ENCODE peak calls at places on chromosomes 2 and 18, in nine cellular contexts. One of them, this sample, is unnamed.

GRCh38 chr2:216108310-216108966 is 710 bp upstream of the XRCC5 start:
- DNase-seq in stimulated activated CD8-positive, alpha-beta memory T cell treated with anti-CD3 and anti-CD28 coated beads, Interleukin-2, amount 100 ng/mL, for 48 hours: no peak
- DNase-seq in bronchial epithelial cell: no peak
- DNase-seq in ELF-1: peak
- DNase-seq in neural crest cell: peak
- DNase-seq in NCI-H524: no peak
- DNase-seq in HEK293T: no peak
- DNase-seq in NCI-H774: no peak
- DNase-seq in posterior vena cava: no peak
- DNase-seq in this sample: no peak

GRCh38 chr2:400988-401679 is 113.2 kb upstream of the ALKAL2 start:
- DNase-seq in ELF-1: peak
- DNase-seq in bronchial epithelial cell: no peak
- DNase-seq in NCI-H774: no peak
- DNase-seq in stimulated activated CD8-positive, alpha-beta memory T cell treated with anti-CD3 and anti-CD28 coated beads, Interleukin-2, amount 100 ng/mL, for 48 hours: no peak
- DNase-seq in posterior vena cava: no peak
- DNase-seq in NCI-H524: no peak
- DNase-seq in neural crest cell: no peak
- DNase-seq in HEK293T: no peak
- DNase-seq in this sample: no peak

GRCh38 chr18:79781331-79781941 is 16.3 kb upstream of the KCNG2 start:
- DNase-seq in bronchial epithelial cell: no peak
- DNase-seq in ELF-1: no peak
- DNase-seq in stimulated activated CD8-positive, alpha-beta memory T cell treated with anti-CD3 and anti-CD28 coated beads, Interleukin-2, amount 100 ng/mL, for 48 hours: no peak
- DNase-seq in HEK293T: no peak
- DNase-seq in NCI-H774: no peak
- DNase-seq in neural crest cell: no peak
- DNase-seq in posterior vena cava: peak
- DNase-seq in NCI-H524: no peak
- DNase-seq in this sample: no peak

GRCh38 chr2:134250840-134251461 is 2.9 kb upstream of the MGAT5 start:
- DNase-seq in posterior vena cava: no peak
- DNase-seq in stimulated activated CD8-positive, alpha-beta memory T cell treated with anti-CD3 and anti-CD28 coated beads, Interleukin-2, amount 100 ng/mL, for 48 hours: no peak
- DNase-seq in NCI-H524: no peak
- DNase-seq in bronchial epithelial cell: no peak
- DNase-seq in NCI-H774: no peak
- DNase-seq in ELF-1: no peak
- DNase-seq in neural crest cell: no peak
- DNase-seq in HEK293T: no peak
- DNase-seq in this sample: no peak

GRCh38 chr18:79787527-79788095 is 10.1 kb upstream of the KCNG2 start:
- DNase-seq in bronchial epithelial cell: no peak
- DNase-seq in NCI-H524: no peak
- DNase-seq in posterior vena cava: peak
- DNase-seq in stimulated activated CD8-positive, alpha-beta memory T cell treated with anti-CD3 and anti-CD28 coated beads, Interleukin-2, amount 100 ng/mL, for 48 hours: no peak
- DNase-seq in ELF-1: no peak
- DNase-seq in NCI-H774: no peak
- DNase-seq in neural crest cell: no peak
- DNase-seq in HEK293T: no peak
- DNase-seq in this sample: no peak

GRCh38 chr2:26346454-26347053 is at the start of gene ADGRF3:
- DNase-seq in NCI-H774: peak
- DNase-seq in neural crest cell: peak
- DNase-seq in bronchial epithelial cell: peak
- DNase-seq in HEK293T: peak
- DNase-seq in NCI-H524: peak
- DNase-seq in ELF-1: peak
- DNase-seq in stimulated activated CD8-positive, alpha-beta memory T cell treated with anti-CD3 and anti-CD28 coated beads, Interleukin-2, amount 100 ng/mL, for 48 hours: peak
- DNase-seq in posterior vena cava: peak
- DNase-seq in this sample: peak

GRCh38 chr2:207337234-207338219 is 171.8 kb upstream of the KLF7 start:
- DNase-seq in ELF-1: peak
- DNase-seq in stimulated activated CD8-positive, alpha-beta memory T cell treated with anti-CD3 and anti-CD28 coated beads, Interleukin-2, amount 100 ng/mL, for 48 hours: no peak
- DNase-seq in NCI-H524: no peak
- DNase-seq in bronchial epithelial cell: peak
- DNase-seq in NCI-H774: no peak
- DNase-seq in neural crest cell: no peak
- DNase-seq in posterior vena cava: no peak
- DNase-seq in HEK293T: peak
- DNase-seq in this sample: no peak

GRCh38 chr2:172613610-172614231 is 57.8 kb downstream of the PDK1 start:
- DNase-seq in ELF-1: no peak
- DNase-seq in bronchial epithelial cell: no peak
- DNase-seq in neural crest cell: no peak
- DNase-seq in stimulated activated CD8-positive, alpha-beta memory T cell treated with anti-CD3 and anti-CD28 coated beads, Interleukin-2, amount 100 ng/mL, for 48 hours: no peak
- DNase-seq in NCI-H524: no peak
- DNase-seq in NCI-H774: no peak
- DNase-seq in HEK293T: no peak
- DNase-seq in posterior vena cava: no peak
- DNase-seq in this sample: no peak

GRCh38 chr18:76456018-76456750 is 38.9 kb downstream of the ZNF516 start:
- DNase-seq in HEK293T: no peak
- DNase-seq in stimulated activated CD8-positive, alpha-beta memory T cell treated with anti-CD3 and anti-CD28 coated beads, Interleukin-2, amount 100 ng/mL, for 48 hours: no peak
- DNase-seq in posterior vena cava: peak
- DNase-seq in ELF-1: no peak
- DNase-seq in neural crest cell: no peak
- DNase-seq in NCI-H774: no peak
- DNase-seq in NCI-H524: no peak
- DNase-seq in bronchial epithelial cell: no peak
- DNase-seq in this sample: no peak

GRCh38 chr18:37505321-37505720 is 60.3 kb downstream of the CELF4 start:
- DNase-seq in ELF-1: no peak
- DNase-seq in posterior vena cava: no peak
- DNase-seq in stimulated activated CD8-positive, alpha-beta memory T cell treated with anti-CD3 and anti-CD28 coated beads, Interleukin-2, amount 100 ng/mL, for 48 hours: no peak
- DNase-seq in NCI-H774: no peak
- DNase-seq in neural crest cell: no peak
- DNase-seq in HEK293T: no peak
- DNase-seq in bronchial epithelial cell: no peak
- DNase-seq in NCI-H524: no peak
- DNase-seq in this sample: no peak

GRCh38 chr2:12765203-12765602 is 48.5 kb downstream of the TRIB2 start:
- DNase-seq in ELF-1: no peak
- DNase-seq in neural crest cell: no peak
- DNase-seq in HEK293T: no peak
- DNase-seq in posterior vena cava: no peak
- DNase-seq in NCI-H774: no peak
- DNase-seq in NCI-H524: no peak
- DNase-seq in bronchial epithelial cell: peak
- DNase-seq in stimulated activated CD8-positive, alpha-beta memory T cell treated with anti-CD3 and anti-CD28 coated beads, Interleukin-2, amount 100 ng/mL, for 48 hours: no peak
- DNase-seq in this sample: no peak

GRCh38 chr2:137689549-137689948 is 274.7 kb upstream of the HNMT start:
- DNase-seq in stimulated activated CD8-positive, alpha-beta memory T cell treated with anti-CD3 and anti-CD28 coated beads, Interleukin-2, amount 100 ng/mL, for 48 hours: no peak
- DNase-seq in neural crest cell: no peak
- DNase-seq in ELF-1: no peak
- DNase-seq in posterior vena cava: no peak
- DNase-seq in NCI-H774: no peak
- DNase-seq in HEK293T: no peak
- DNase-seq in NCI-H524: no peak
- DNase-seq in bronchial epithelial cell: peak
- DNase-seq in this sample: no peak

GRCh38 chr2:136281281-136282117 is 163.6 kb upstream of the CXCR4 start:
- DNase-seq in NCI-H524: no peak
- DNase-seq in bronchial epithelial cell: no peak
- DNase-seq in HEK293T: no peak
- DNase-seq in ELF-1: no peak
- DNase-seq in NCI-H774: no peak
- DNase-seq in posterior vena cava: no peak
- DNase-seq in neural crest cell: no peak
- DNase-seq in stimulated activated CD8-positive, alpha-beta memory T cell treated with anti-CD3 and anti-CD28 coated beads, Interleukin-2, amount 100 ng/mL, for 48 hours: no peak
- DNase-seq in this sample: peak

GRCh38 chr2:160970052-160970846 is 190.0 kb upstream of the TANK start:
- DNase-seq in stimulated activated CD8-positive, alpha-beta memory T cell treated with anti-CD3 and anti-CD28 coated beads, Interleukin-2, amount 100 ng/mL, for 48 hours: no peak
- DNase-seq in ELF-1: peak
- DNase-seq in neural crest cell: peak
- DNase-seq in posterior vena cava: no peak
- DNase-seq in NCI-H774: no peak
- DNase-seq in HEK293T: peak
- DNase-seq in bronchial epithelial cell: peak
- DNase-seq in NCI-H524: peak
- DNase-seq in this sample: no peak

GRCh38 chr2:9310390-9310789 is 103.8 kb downstream of the ASAP2 start:
- DNase-seq in bronchial epithelial cell: peak
- DNase-seq in ELF-1: no peak
- DNase-seq in neural crest cell: no peak
- DNase-seq in HEK293T: no peak
- DNase-seq in NCI-H774: no peak
- DNase-seq in NCI-H524: no peak
- DNase-seq in stimulated activated CD8-positive, alpha-beta memory T cell treated with anti-CD3 and anti-CD28 coated beads, Interleukin-2, amount 100 ng/mL, for 48 hours: no peak
- DNase-seq in posterior vena cava: peak
- DNase-seq in this sample: no peak

This sample was measured in stimulated activated naive CD8-positive, alpha-beta T cell treated with anti-CD3 and anti-CD28 coated beads, Interleukin-15, amount 100 ng/mL, for 72 hours.